ENCODE peak calls at places on chromosome 7, in eight cellular contexts. H, S, Z, J, A, Y, U and Q are unnamed samples.
A peak's percentile ranks its signal among the peaks of the same experiment; 100 is the strongest.

GRCh38 chr7:29449569-29450260 is 113.9 kb upstream of the PRR15 start:
- DNase-seq in H (no peak), S (no peak), Z (no peak), J (no peak), A (no peak), Y (no peak), U (no peak), Q (no peak)

GRCh38 chr7:82167568-82168314 is 275.8 kb downstream of the CACNA2D1 start:
- DNase-seq in H (no peak), S (no peak), Z (no peak), J (no peak), A (no peak), Y (no peak), U (no peak), Q (no peak)

GRCh38 chr7:131459256-131459655 is 97.2 kb downstream of the PODXL start:
- DNase-seq in H (no peak), S (no peak), Z (no peak), J (no peak), A (peak; percentile 62), Y (no peak), U (no peak), Q (peak; percentile 1)

GRCh38 chr7:87580636-87581035 is 20.0 kb downstream of the ABCB1 start:
- DNase-seq in H (no peak), S (no peak), Z (no peak), J (no peak), A (peak; percentile 56), Y (no peak), U (no peak), Q (no peak)

GRCh38 chr7:146359181-146359580 is 242.6 kb downstream of the CNTNAP2 start:
- DNase-seq in H (no peak), S (no peak), Z (no peak), J (no peak), A (no peak), Y (no peak), U (no peak), Q (no peak)

GRCh38 chr7:45977256-45977655 is 56.2 kb upstream of the IGFBP3 start:
- DNase-seq in H (no peak), S (peak; percentile 13), Z (no peak), J (no peak), A (peak; percentile 57), Y (no peak), U (no peak), Q (no peak)

GRCh38 chr7:90512841-90513254 is 43.4 kb downstream of the PTTG1IP2 start:
- DNase-seq in H (no peak), S (no peak), Z (no peak), J (no peak), A (peak; percentile 45), Y (no peak), U (no peak), Q (no peak)

GRCh38 chr7:922334-923107 is 32.0 kb downstream of the ADAP1 start:
- DNase-seq in H (no peak), S (no peak), Z (no peak), J (no peak), A (no peak), Y (no peak), U (no peak), Q (no peak)

GRCh38 chr7:129914536-129915272 is 38.1 kb downstream of the UBE2H start:
- DNase-seq in H (no peak), S (no peak), Z (no peak), J (no peak), A (no peak), Y (no peak), U (no peak), Q (peak; percentile 11)

GRCh38 chr7:69598487-69599148 is 343 bp downstream of the AUTS2 start:
- DNase-seq in H (no peak), S (peak; percentile 46), Z (peak; percentile 18), J (peak; percentile 62), A (no peak), Y (no peak), U (peak; percentile 58), Q (no peak)

GRCh38 chr7:46671108-46671769 is 750.2 kb upstream of the IGFBP3 start:
- DNase-seq in H (no peak), S (no peak), Z (no peak), J (no peak), A (no peak), Y (no peak), U (peak; percentile 76), Q (no peak)

GRCh38 chr7:130669051-130669700 is 628 bp upstream of the COPG2 start:
- DNase-seq in H (no peak), S (no peak), Z (no peak), J (no peak), A (no peak), Y (no peak), U (no peak), Q (no peak)

GRCh38 chr7:150665882-150666281 is 19.6 kb upstream of the GIMAP2 start:
- DNase-seq in H (no peak), S (no peak), Z (no peak), J (no peak), A (no peak), Y (no peak), U (no peak), Q (no peak)

GRCh38 chr7:142908921-142909870 is 23.7 kb upstream of the TRPV6 start:
- DNase-seq in H (no peak), S (no peak), Z (no peak), J (peak; percentile 20), A (peak; percentile 42), Y (no peak), U (peak; percentile 51), Q (no peak)

GRCh38 chr7:136049818-136050461 is 72.8 kb upstream of the MTPN start:
- DNase-seq in H (no peak), S (no peak), Z (no peak), J (no peak), A (no peak), Y (no peak), U (no peak), Q (no peak)

GRCh38 chr7:127504715-127505114 is 80.7 kb downstream of the GCC1 start:
- DNase-seq in H (no peak), S (peak; percentile 5), Z (no peak), J (peak; percentile 20), A (peak; percentile 15), Y (no peak), U (peak; percentile 82), Q (no peak)

GRCh38 chr7:140638311-140638791 is 2.3 kb downstream of the DENND2A start:
- DNase-seq in H (no peak), S (peak; percentile 76), Z (no peak), J (peak; percentile 52), A (peak; percentile 61), Y (no peak), U (peak; percentile 69), Q (peak; percentile 58)

GRCh38 chr7:27177795-27178320 is 3.7 kb upstream of the HOXA10 start:
- DNase-seq in H (no peak), S (no peak), Z (no peak), J (no peak), A (no peak), Y (no peak), U (no peak), Q (no peak)

GRCh38 chr7:87506243-87507180 is 31.0 kb upstream of the ABCB4 start:
- DNase-seq in H (no peak), S (peak; percentile 15), Z (no peak), J (peak; percentile 13), A (peak; percentile 49), Y (peak; percentile 10), U (no peak), Q (peak; percentile 11)

GRCh38 chr7:79055722-79056415 is 397.6 kb downstream of the MAGI2 start:
- DNase-seq in H (no peak), S (no peak), Z (no peak), J (no peak), A (peak; percentile 67), Y (no peak), U (no peak), Q (no peak)

GRCh38 chr7:42091461-42092229 is 145.4 kb downstream of the GLI3 start:
- DNase-seq in H (no peak), S (peak; percentile 73), Z (no peak), J (no peak), A (peak; percentile 37), Y (no peak), U (peak; percentile 89), Q (no peak)

GRCh38 chr7:29748286-29749099 is 57.8 kb upstream of the WIPF3 start:
- DNase-seq in H (peak; percentile 31), S (peak; percentile 43), Z (peak; percentile 47), J (peak; percentile 23), A (peak; percentile 63), Y (peak; percentile 6), U (peak; percentile 77), Q (peak; percentile 40)

GRCh38 chr7:51121945-51122425 is 194.6 kb downstream of the COBL start:
- DNase-seq in H (no peak), S (no peak), Z (no peak), J (no peak), A (no peak), Y (no peak), U (peak; percentile 45), Q (no peak)

GRCh38 chr7:43876266-43876665 is 6.9 kb upstream of the MRPS24 start:
- DNase-seq in H (no peak), S (no peak), Z (no peak), J (no peak), A (no peak), Y (no peak), U (no peak), Q (no peak)

GRCh38 chr7:43470110-43470509 is 112.8 kb upstream of the STK17A start:
- DNase-seq in H (no peak), S (no peak), Z (no peak), J (no peak), A (no peak), Y (no peak), U (no peak), Q (no peak)

GRCh38 chr7:133482626-133483025 is 229.7 kb downstream of the EXOC4 start:
- DNase-seq in H (no peak), S (no peak), Z (no peak), J (no peak), A (no peak), Y (no peak), U (no peak), Q (no peak)

GRCh38 chr7:148142660-148143248 is 447.8 kb upstream of the C7orf33 start:
- DNase-seq in H (peak; percentile 34), S (peak; percentile 27), Z (peak; percentile 63), J (peak; percentile 66), A (peak; percentile 60), Y (peak; percentile 4), U (peak; percentile 73), Q (peak; percentile 11)

GRCh38 chr7:143407296-143408246 is 1.1 kb downstream of the EPHA1 start:
- DNase-seq in H (no peak), S (no peak), Z (no peak), J (no peak), A (peak; percentile 64), Y (no peak), U (no peak), Q (no peak)

GRCh38 chr7:51233375-51233774 is 83.2 kb downstream of the COBL start:
- DNase-seq in H (no peak), S (no peak), Z (no peak), J (no peak), A (no peak), Y (no peak), U (no peak), Q (no peak)

GRCh38 chr7:114789161-114789560 is 132.7 kb upstream of the MDFIC start:
- DNase-seq in H (no peak), S (peak; percentile 75), Z (no peak), J (no peak), A (no peak), Y (no peak), U (no peak), Q (peak; percentile 18)